ENCODE peak calls at places on chromosomes 2 and 18, in seven cellular contexts. B, K, T, Y, Z, L and V are unnamed samples.

GRCh38 chr2:234388591-234388990 is 108.3 kb downstream of the ARL4C start:
- DNase-seq in B (no peak), K (no peak), T (no peak), Y (no peak), Z (no peak), L (no peak), V (no peak)

GRCh38 chr2:29108225-29108624 is 7.0 kb upstream of the CLIP4 start:
- DNase-seq in B (peak), K (no peak), T (no peak), Y (no peak), Z (peak), L (no peak), V (no peak)

GRCh38 chr2:60514886-60515407 is 38.5 kb downstream of the BCL11A start:
- DNase-seq in B (no peak), K (no peak), T (no peak), Y (no peak), Z (no peak), L (no peak), V (no peak)

GRCh38 chr2:150042844-150043503 is 444.5 kb downstream of the RND3 start:
- DNase-seq in B (no peak), K (no peak), T (no peak), Y (no peak), Z (no peak), L (no peak), V (no peak)

GRCh38 chr2:204051476-204051875 is 114.9 kb downstream of the ICOS start:
- DNase-seq in B (no peak), K (no peak), T (no peak), Y (peak), Z (peak), L (no peak), V (no peak)

GRCh38 chr18:27921904-27922541 is 254.9 kb downstream of the CDH2 start:
- DNase-seq in B (no peak), K (no peak), T (no peak), Y (no peak), Z (peak), L (no peak), V (no peak)

GRCh38 chr2:59080465-59081181 is 839.5 kb upstream of the FANCL start:
- DNase-seq in B (no peak), K (no peak), T (no peak), Y (no peak), Z (no peak), L (no peak), V (no peak)

GRCh38 chr2:47334356-47335136 is 68.4 kb upstream of the MSH2 start:
- DNase-seq in B (no peak), K (no peak), T (no peak), Y (no peak), Z (no peak), L (no peak), V (no peak)

GRCh38 chr18:67104700-67105284 is 411.7 kb downstream of the DSEL start:
- DNase-seq in B (no peak), K (no peak), T (peak), Y (no peak), Z (no peak), L (peak), V (no peak)

GRCh38 chr2:140085674-140086073 is 1305.5 kb upstream of the NXPH2 start:
- DNase-seq in B (no peak), K (no peak), T (no peak), Y (no peak), Z (no peak), L (no peak), V (no peak)

GRCh38 chr2:109516445-109517117 is 97.2 kb downstream of the SEPTIN10 start:
- DNase-seq in B (no peak), K (no peak), T (peak), Y (peak), Z (peak), L (peak), V (no peak)

GRCh38 chr18:47800192-47800591 is 130.3 kb downstream of the SMAD2 start:
- DNase-seq in B (no peak), K (no peak), T (no peak), Y (no peak), Z (no peak), L (no peak), V (no peak)

GRCh38 chr2:172305066-172305465 is 122.3 kb upstream of the ITGA6 start:
- DNase-seq in B (no peak), K (no peak), T (no peak), Y (no peak), Z (no peak), L (no peak), V (no peak)

GRCh38 chr2:78999410-78999809 is 26.1 kb upstream of the REG3G start:
- DNase-seq in B (no peak), K (no peak), T (no peak), Y (no peak), Z (no peak), L (no peak), V (no peak)

GRCh38 chr2:56713161-56713676 is 529.4 kb downstream of the CCDC85A start:
- DNase-seq in B (no peak), K (no peak), T (no peak), Y (no peak), Z (no peak), L (no peak), V (no peak)
- H3K4me3 ChIP-seq in B (no peak), K (no peak), T (no peak), Y (no peak), Z (no peak), L (no peak), V (no peak)

GRCh38 chr2:187774551-187775071 is 220.4 kb upstream of the TFPI start:
- DNase-seq in B (no peak), K (no peak), T (no peak), Y (no peak), Z (no peak), L (no peak), V (no peak)
- TF ChIP-seq POLR2AphosphoS5 in B (no peak), K (no peak), T (no peak), Y (no peak), Z (no peak), L (no peak), V (no peak)

GRCh38 chr2:20226152-20226545 is 1.2 kb upstream of the SDC1 start:
- DNase-seq in B (no peak), K (no peak), T (no peak), Y (no peak), Z (no peak), L (no peak), V (peak)
- H3K4me3 ChIP-seq in B (no peak), K (no peak), T (no peak), Y (no peak), Z (no peak), L (no peak), V (no peak)

GRCh38 chr18:40366521-40366920 is 1588.5 kb upstream of the PIK3C3 start:
- DNase-seq in B (no peak), K (no peak), T (no peak), Y (no peak), Z (no peak), L (no peak), V (no peak)

GRCh38 chr18:40367576-40367975 is 1587.5 kb upstream of the PIK3C3 start:
- DNase-seq in B (no peak), K (no peak), T (no peak), Y (no peak), Z (no peak), L (no peak), V (no peak)

DNA sequence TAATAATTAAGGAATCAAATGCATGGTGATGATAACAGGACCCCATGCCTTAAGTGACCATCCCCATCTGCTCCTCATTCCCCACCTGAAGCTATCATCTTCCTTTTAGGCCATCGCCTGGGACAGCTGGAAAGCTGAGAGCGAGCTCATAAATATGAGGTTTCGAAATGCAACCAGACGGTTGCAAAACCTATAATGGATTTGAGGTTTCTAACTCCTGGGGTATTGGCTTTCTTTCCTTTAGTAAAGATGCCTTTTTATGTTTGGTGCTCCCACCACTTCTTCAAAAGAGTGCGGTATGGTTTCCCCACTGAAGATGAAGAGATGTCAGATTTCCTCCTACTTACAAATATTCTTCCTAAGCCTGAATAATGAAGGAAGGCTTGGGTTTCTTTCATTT is 1589.5 kb upstream of the PIK3C3 start:
- DNase-seq in B (no peak), K (no peak), T (no peak), Y (no peak), Z (no peak), L (no peak), V (no peak)
- TF ChIP-seq POLR2AphosphoS5 in B (no peak), K (no peak), T (no peak), Y (no peak), Z (no peak), L (no peak), V (no peak)

DNA sequence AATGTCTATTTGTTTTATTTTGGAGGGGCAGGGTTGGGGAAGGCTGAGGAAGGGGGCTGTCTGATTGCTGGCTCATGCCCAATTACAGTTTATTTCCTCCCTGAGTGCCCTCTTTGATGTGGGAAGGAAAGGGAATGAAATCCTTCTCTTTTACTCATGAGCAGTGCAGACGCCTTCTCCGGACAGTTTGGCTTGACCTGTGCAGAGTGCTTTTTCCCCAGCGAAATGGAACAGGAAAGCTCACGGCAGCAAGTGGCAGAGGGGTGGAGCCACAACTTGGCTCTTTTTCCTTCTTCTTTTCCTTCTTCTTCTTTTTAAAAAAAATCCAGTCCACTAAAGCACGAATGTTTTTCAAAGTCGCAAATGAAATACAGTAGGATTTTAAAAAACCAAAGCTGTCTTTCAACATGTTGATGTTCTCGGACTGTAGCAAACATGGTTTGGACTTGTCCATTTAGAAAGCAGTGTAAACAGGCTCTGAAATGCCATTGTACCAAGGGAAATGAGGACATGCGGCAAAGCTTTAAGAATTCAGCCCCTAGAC is 34.6 kb downstream of the RAB31 start:
- DNase-seq in B (no peak), K (peak), T (no peak), Y (no peak), Z (no peak), L (no peak), V (no peak)
- H3K4me3 ChIP-seq in B (peak), K (no peak), T (peak), Y (no peak), Z (peak), L (no peak), V (no peak)